ENCODE peak calls at places on chromosome 1, in four cellular contexts. One of them, this sample, is unnamed.

GRCh38 chr1:154220970-154221814 is 437 bp downstream of the UBAP2L start:
- DNase-seq in tibial nerve: peak
- DNase-seq in AG10803: peak
- DNase-seq in DND-41: peak
- DNase-seq in this sample: peak

GRCh38 chr1:10339815-10340214 is 59.0 kb upstream of the PGD start:
- DNase-seq in AG10803: peak
- DNase-seq in tibial nerve: no peak
- DNase-seq in DND-41: no peak
- DNase-seq in this sample: peak

GRCh38 chr1:222240536-222241181 is 307.2 kb downstream of the HHIPL2 start:
- DNase-seq in AG10803: peak
- DNase-seq in tibial nerve: no peak
- DNase-seq in DND-41: no peak
- DNase-seq in this sample: no peak

GRCh38 chr1:181296180-181296579 is 187.1 kb upstream of the CACNA1E start:
- DNase-seq in AG10803: no peak
- DNase-seq in DND-41: no peak
- DNase-seq in tibial nerve: no peak
- DNase-seq in this sample: no peak

GRCh38 chr1:201445300-201445699 is 23.7 kb downstream of the PHLDA3 start:
- DNase-seq in DND-41: no peak
- DNase-seq in tibial nerve: no peak
- DNase-seq in AG10803: no peak
- DNase-seq in this sample: no peak

GRCh38 chr1:169217621-169218020 is 111.1 kb downstream of the ATP1B1 start:
- DNase-seq in DND-41: no peak
- DNase-seq in AG10803: no peak
- DNase-seq in tibial nerve: no peak
- DNase-seq in this sample: no peak

GRCh38 chr1:226132731-226133503 is 53.6 kb downstream of the ACBD3 start:
- DNase-seq in tibial nerve: no peak
- DNase-seq in DND-41: no peak
- DNase-seq in AG10803: no peak
- DNase-seq in this sample: no peak

GRCh38 chr1:33072707-33073106 is 8.2 kb upstream of the AZIN2 start:
- DNase-seq in AG10803: no peak
- DNase-seq in tibial nerve: no peak
- DNase-seq in DND-41: no peak
- DNase-seq in this sample: no peak

GRCh38 chr1:7388488-7389185 is 382.5 kb upstream of the VAMP3 start:
- DNase-seq in DND-41: no peak
- DNase-seq in AG10803: peak
- DNase-seq in tibial nerve: no peak
- DNase-seq in this sample: no peak

GRCh38 chr1:26854953-26855352 is 8.0 kb upstream of the SFN start:
- DNase-seq in tibial nerve: no peak
- DNase-seq in AG10803: no peak
- DNase-seq in DND-41: no peak
- DNase-seq in this sample: no peak

GRCh38 chr1:221093903-221094865 is 214.9 kb downstream of the HLX start:
- DNase-seq in DND-41: no peak
- DNase-seq in tibial nerve: no peak
- DNase-seq in AG10803: no peak
- DNase-seq in this sample: no peak

DNA sequence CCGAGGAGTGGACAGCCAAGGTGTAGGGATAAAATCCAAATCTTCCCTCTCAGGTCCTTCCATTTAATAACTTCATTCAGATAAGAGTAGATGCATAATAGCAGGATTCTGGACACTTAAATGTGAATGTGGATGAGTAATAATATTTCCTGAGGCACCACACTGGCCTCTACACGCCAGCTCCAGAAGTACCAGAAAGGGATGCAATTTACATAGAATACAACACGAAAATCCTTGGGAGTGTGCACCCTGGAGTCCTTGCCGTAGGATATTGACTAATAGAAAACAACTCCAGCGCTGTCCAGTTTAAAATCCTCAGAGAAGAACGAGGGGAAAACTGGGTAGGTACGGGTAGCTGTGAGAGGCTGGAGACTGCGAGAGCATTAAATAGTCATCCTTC is 6.9 kb downstream of the PLXNA2 start:
- DNase-seq in AG10803: no peak
- DNase-seq in DND-41: no peak
- DNase-seq in tibial nerve: no peak
- DNase-seq in this sample: no peak
- TF ChIP-seq CTCF in AG10803: no peak
- TF ChIP-seq CTCF in DND-41: no peak
- TF ChIP-seq CTCF in tibial nerve: no peak
- TF ChIP-seq CTCF in this sample: no peak

DNA sequence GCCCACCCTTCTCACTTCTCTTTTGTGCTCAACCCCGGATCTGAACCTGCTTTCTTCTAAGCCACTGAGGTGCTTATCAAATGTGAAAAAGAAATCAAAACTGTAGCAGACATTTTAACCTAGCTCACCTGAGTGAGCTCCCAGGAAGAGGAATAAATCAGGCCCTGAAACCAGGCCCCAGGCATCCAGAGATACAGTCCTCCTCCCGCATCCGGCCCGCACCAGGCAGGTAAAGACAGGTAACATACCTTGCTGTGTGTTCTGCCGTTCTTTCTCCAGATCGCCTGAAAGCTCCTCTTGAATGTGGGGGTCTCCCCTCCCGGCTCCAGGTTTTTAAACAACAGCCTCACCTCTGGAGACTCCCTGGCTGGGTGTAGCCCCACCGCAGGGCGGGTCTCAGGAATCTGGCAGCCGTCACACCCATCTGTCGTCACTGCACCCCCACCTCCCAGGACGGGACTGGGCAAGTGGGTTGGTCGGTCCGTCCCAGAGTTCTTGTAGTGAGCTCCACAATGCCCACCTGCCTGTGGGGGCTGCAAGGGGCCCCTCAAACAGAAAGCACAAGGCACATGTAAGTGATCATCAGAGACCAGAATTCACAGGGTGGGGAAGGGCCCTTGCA is at the start of gene LAMB3:
- DNase-seq in tibial nerve: no peak
- DNase-seq in AG10803: no peak
- DNase-seq in DND-41: no peak
- DNase-seq in this sample: no peak
- TF ChIP-seq CTCF in tibial nerve: no peak
- TF ChIP-seq CTCF in AG10803: no peak
- TF ChIP-seq CTCF in DND-41: no peak
- TF ChIP-seq CTCF in this sample: no peak

DNA sequence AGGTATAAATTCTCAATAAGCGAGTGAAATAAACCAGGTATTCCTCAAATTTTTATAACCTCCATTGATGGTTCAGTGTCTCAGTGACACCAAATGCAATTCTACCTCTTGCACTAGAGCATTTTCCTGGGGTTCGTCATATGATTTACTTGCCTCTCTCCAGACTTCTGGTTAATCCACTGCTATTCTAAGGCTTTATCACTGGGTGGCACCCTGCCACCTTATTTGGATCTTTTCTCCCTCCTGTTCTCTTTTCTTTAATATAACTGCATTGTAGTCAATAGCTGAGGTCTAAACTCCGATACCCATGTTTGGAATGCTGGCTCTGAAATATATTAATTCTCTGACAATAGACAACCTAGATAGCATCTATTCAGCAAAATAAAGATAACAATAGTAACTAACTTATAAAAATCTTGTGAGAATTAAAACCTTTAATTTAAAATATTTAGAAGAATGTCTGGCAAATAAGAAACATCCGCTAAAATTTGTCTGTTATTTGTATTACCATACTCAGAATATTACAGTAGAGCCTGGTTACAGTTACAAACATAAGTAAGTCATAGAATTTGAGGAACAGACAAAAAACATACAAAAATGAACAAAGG is 436.4 kb downstream of the PLA2G4A start:
- DNase-seq in AG10803: peak
- DNase-seq in DND-41: peak
- DNase-seq in tibial nerve: no peak
- DNase-seq in this sample: peak
- TF ChIP-seq CTCF in AG10803: peak
- TF ChIP-seq CTCF in DND-41: peak
- TF ChIP-seq CTCF in tibial nerve: peak
- TF ChIP-seq CTCF in this sample: no peak

DNA sequence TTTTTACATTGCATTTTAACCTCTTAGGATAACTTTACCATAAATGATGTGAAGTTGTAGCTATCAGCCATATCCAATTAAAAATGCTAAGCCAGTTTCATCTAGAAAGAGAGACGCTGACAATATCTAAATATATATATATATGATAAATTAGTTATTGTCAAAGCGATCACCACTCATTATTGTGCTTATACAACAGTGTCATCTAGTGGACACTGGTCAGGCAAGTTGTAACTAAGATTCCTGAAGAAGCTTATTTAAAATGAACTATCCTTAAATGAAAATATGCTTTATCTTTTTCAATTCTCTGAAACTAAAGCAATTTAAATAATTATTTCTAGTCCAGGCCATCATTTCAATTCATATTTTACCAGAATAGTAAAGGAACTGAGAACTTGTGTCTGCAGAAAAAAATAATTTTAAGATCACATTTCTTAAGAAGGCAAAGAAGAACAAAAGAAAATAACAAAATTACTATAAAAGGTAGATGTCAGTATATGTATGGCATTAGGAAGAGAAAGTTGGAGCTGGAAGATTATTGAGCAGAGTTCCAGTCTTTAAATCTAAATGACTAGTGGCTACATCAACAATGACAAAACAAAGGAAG is 193.3 kb upstream of the SNX7 start:
- DNase-seq in AG10803: peak
- DNase-seq in DND-41: peak
- DNase-seq in tibial nerve: peak
- DNase-seq in this sample: peak
- TF ChIP-seq CTCF in AG10803: peak
- TF ChIP-seq CTCF in DND-41: peak
- TF ChIP-seq CTCF in tibial nerve: peak
- TF ChIP-seq CTCF in this sample: peak